ENCODE peak calls at places on chromosomes 12 and 14, in four cellular contexts. One of them, this sample, is unnamed.

GRCh38 chr12:25764892-25765291 is 193.6 kb upstream of the RASSF8 start:
- DNase-seq in hepatocyte: no peak
- DNase-seq in effector memory CD4-positive, alpha-beta T cell: no peak
- DNase-seq in GM23338: no peak
- DNase-seq in this sample: no peak

GRCh38 chr12:1890810-1891209 is 27.6 kb downstream of the CACNA2D4 start:
- DNase-seq in hepatocyte: no peak
- DNase-seq in effector memory CD4-positive, alpha-beta T cell: no peak
- DNase-seq in GM23338: no peak
- DNase-seq in this sample: no peak

GRCh38 chr14:73685328-73685727 is 28.9 kb downstream of the PNMA1 start:
- DNase-seq in hepatocyte: no peak
- DNase-seq in effector memory CD4-positive, alpha-beta T cell: no peak
- DNase-seq in GM23338: no peak
- DNase-seq in this sample: no peak

GRCh38 chr14:96586056-96586455 is 83.9 kb downstream of the PAPOLA start:
- DNase-seq in hepatocyte: no peak
- DNase-seq in effector memory CD4-positive, alpha-beta T cell: no peak
- DNase-seq in GM23338: no peak
- DNase-seq in this sample: no peak

GRCh38 chr12:4717806-4718205 is 2.4 kb upstream of the GALNT8 start:
- DNase-seq in hepatocyte: no peak
- DNase-seq in effector memory CD4-positive, alpha-beta T cell: no peak
- DNase-seq in GM23338: peak; percentile 40
- DNase-seq in this sample: no peak

GRCh38 chr12:54024581-54024980 is 3.7 kb upstream of the HOXC6 start:
- DNase-seq in hepatocyte: no peak
- DNase-seq in effector memory CD4-positive, alpha-beta T cell: no peak
- DNase-seq in GM23338: no peak
- DNase-seq in this sample: no peak

GRCh38 chr12:124910561-124911478 is 3.6 kb downstream of the UBC start:
- DNase-seq in hepatocyte: no peak
- DNase-seq in effector memory CD4-positive, alpha-beta T cell: no peak
- DNase-seq in GM23338: peak; percentile 39
- DNase-seq in this sample: no peak

GRCh38 chr12:27236498-27236897 is 7.6 kb upstream of the STK38L start:
- DNase-seq in hepatocyte: peak; percentile 13
- DNase-seq in effector memory CD4-positive, alpha-beta T cell: no peak
- DNase-seq in GM23338: no peak
- DNase-seq in this sample: no peak

GRCh38 chr12:48865441-48866290 is at the start of gene RND1:
- DNase-seq in hepatocyte: peak; percentile 95
- DNase-seq in effector memory CD4-positive, alpha-beta T cell: peak; percentile 81
- DNase-seq in GM23338: peak; percentile 99
- DNase-seq in this sample: peak; percentile 92

GRCh38 chr12:3552726-3553045 is 61.7 kb downstream of the PRMT8 start:
- DNase-seq in hepatocyte: no peak
- DNase-seq in effector memory CD4-positive, alpha-beta T cell: no peak
- DNase-seq in GM23338: no peak
- DNase-seq in this sample: peak; percentile 51

GRCh38 chr12:5898874-5899273 is 46.2 kb downstream of the ANO2 start:
- DNase-seq in hepatocyte: no peak
- DNase-seq in effector memory CD4-positive, alpha-beta T cell: no peak
- DNase-seq in GM23338: peak; percentile 76
- DNase-seq in this sample: no peak

GRCh38 chr12:94678849-94679248 is 28.5 kb upstream of the TMCC3 start:
- DNase-seq in hepatocyte: no peak
- DNase-seq in effector memory CD4-positive, alpha-beta T cell: no peak
- DNase-seq in GM23338: no peak
- DNase-seq in this sample: no peak

GRCh38 chr14:54127526-54127925 is 170.9 kb upstream of the BMP4 start:
- DNase-seq in hepatocyte: no peak
- DNase-seq in effector memory CD4-positive, alpha-beta T cell: no peak
- DNase-seq in GM23338: no peak
- DNase-seq in this sample: no peak

GRCh38 chr12:113059071-113059595 is 2.6 kb downstream of the DTX1 start:
- DNase-seq in hepatocyte: no peak
- DNase-seq in effector memory CD4-positive, alpha-beta T cell: no peak
- DNase-seq in GM23338: no peak
- DNase-seq in this sample: no peak

GRCh38 chr12:53972152-53972702 is 699 bp upstream of the HOXC11 start:
- DNase-seq in hepatocyte: no peak
- DNase-seq in effector memory CD4-positive, alpha-beta T cell: no peak
- DNase-seq in GM23338: no peak
- DNase-seq in this sample: no peak

GRCh38 chr12:30877110-30877875 is 49.3 kb upstream of the TSPAN11 start:
- DNase-seq in hepatocyte: no peak
- DNase-seq in effector memory CD4-positive, alpha-beta T cell: no peak
- DNase-seq in GM23338: peak; percentile 24
- DNase-seq in this sample: no peak

GRCh38 chr12:113891167-113891692 is 74.9 kb downstream of the RBM19 start:
- DNase-seq in hepatocyte: no peak
- DNase-seq in effector memory CD4-positive, alpha-beta T cell: no peak
- DNase-seq in GM23338: no peak
- DNase-seq in this sample: no peak

GRCh38 chr12:57150400-57150799 is 3.0 kb upstream of the LRP1-AS start:
- DNase-seq in hepatocyte: no peak
- DNase-seq in effector memory CD4-positive, alpha-beta T cell: no peak
- DNase-seq in GM23338: no peak
- DNase-seq in this sample: no peak

GRCh38 chr12:30329281-30329680 is 366.4 kb downstream of the IPO8 start:
- DNase-seq in hepatocyte: no peak
- DNase-seq in effector memory CD4-positive, alpha-beta T cell: no peak
- DNase-seq in GM23338: no peak
- DNase-seq in this sample: no peak

GRCh38 chr14:63891148-63891964 is 38.6 kb downstream of the SYNE2 start:
- DNase-seq in hepatocyte: no peak
- DNase-seq in effector memory CD4-positive, alpha-beta T cell: no peak
- DNase-seq in GM23338: peak; percentile 80
- DNase-seq in this sample: peak; percentile 38

GRCh38 chr12:112486361-112486760 is 67.6 kb downstream of the PTPN11 start:
- DNase-seq in hepatocyte: no peak
- DNase-seq in effector memory CD4-positive, alpha-beta T cell: no peak
- DNase-seq in GM23338: no peak
- DNase-seq in this sample: no peak

GRCh38 chr14:64770751-64771150 is 66.5 kb downstream of the PLEKHG3 start:
- DNase-seq in hepatocyte: no peak
- DNase-seq in effector memory CD4-positive, alpha-beta T cell: no peak
- DNase-seq in GM23338: no peak
- DNase-seq in this sample: peak; percentile 26

GRCh38 chr14:22213110-22213509 is 375.9 kb downstream of the DAD1 start:
- DNase-seq in hepatocyte: no peak
- DNase-seq in effector memory CD4-positive, alpha-beta T cell: no peak
- DNase-seq in GM23338: no peak
- DNase-seq in this sample: no peak

GRCh38 chr12:56014205-56014604 is 6.6 kb upstream of the IKZF4 start:
- DNase-seq in hepatocyte: peak; percentile 66
- DNase-seq in effector memory CD4-positive, alpha-beta T cell: no peak
- DNase-seq in GM23338: no peak
- DNase-seq in this sample: no peak

GRCh38 chr14:71169028-71169427 is 261.8 kb downstream of the PCNX1 start:
- DNase-seq in hepatocyte: no peak
- DNase-seq in effector memory CD4-positive, alpha-beta T cell: no peak
- DNase-seq in GM23338: no peak
- DNase-seq in this sample: no peak

GRCh38 chr12:96858162-96858561 is 48.9 kb upstream of the NEDD1 start:
- DNase-seq in hepatocyte: no peak
- DNase-seq in effector memory CD4-positive, alpha-beta T cell: no peak
- DNase-seq in GM23338: no peak
- DNase-seq in this sample: no peak

GRCh38 chr14:32560213-32560857 is 231.2 kb downstream of the AKAP6 start:
- DNase-seq in hepatocyte: peak; percentile 80
- DNase-seq in effector memory CD4-positive, alpha-beta T cell: no peak
- DNase-seq in GM23338: peak; percentile 88
- DNase-seq in this sample: peak; percentile 48

GRCh38 chr14:100474176-100474575 is 113.0 kb downstream of the BEGAIN start:
- DNase-seq in hepatocyte: no peak
- DNase-seq in effector memory CD4-positive, alpha-beta T cell: no peak
- DNase-seq in GM23338: no peak
- DNase-seq in this sample: no peak

GRCh38 chr12:18595406-18595805 is 142.4 kb downstream of the PLCZ1 start:
- DNase-seq in hepatocyte: no peak
- DNase-seq in effector memory CD4-positive, alpha-beta T cell: no peak
- DNase-seq in GM23338: peak; percentile 29
- DNase-seq in this sample: no peak

GRCh38 chr12:55938826-55939501 is 8.0 kb downstream of the DGKA start:
- DNase-seq in hepatocyte: no peak
- DNase-seq in effector memory CD4-positive, alpha-beta T cell: no peak
- DNase-seq in GM23338: no peak
- DNase-seq in this sample: no peak

GRCh38 chr14:98822917-98823316 is 449.1 kb downstream of the BCL11B start:
- DNase-seq in hepatocyte: no peak
- DNase-seq in effector memory CD4-positive, alpha-beta T cell: no peak
- DNase-seq in GM23338: no peak
- DNase-seq in this sample: no peak

GRCh38 chr12:69982081-69982480 is 157.1 kb downstream of the MYRFL start:
- DNase-seq in hepatocyte: no peak
- DNase-seq in effector memory CD4-positive, alpha-beta T cell: no peak
- DNase-seq in GM23338: no peak
- DNase-seq in this sample: no peak

GRCh38 chr12:67362526-67362925 is 93.4 kb downstream of the CAND1 start:
- DNase-seq in hepatocyte: no peak
- DNase-seq in effector memory CD4-positive, alpha-beta T cell: no peak
- DNase-seq in GM23338: no peak
- DNase-seq in this sample: no peak

GRCh38 chr12:14239350-14239934 is 126.0 kb upstream of the ATF7IP start:
- DNase-seq in hepatocyte: peak; percentile 68
- DNase-seq in effector memory CD4-positive, alpha-beta T cell: no peak
- DNase-seq in GM23338: peak; percentile 67
- DNase-seq in this sample: peak; percentile 64

GRCh38 chr12:62659457-62660295 is 193.1 kb downstream of the MON2 start:
- DNase-seq in hepatocyte: no peak
- DNase-seq in effector memory CD4-positive, alpha-beta T cell: no peak
- DNase-seq in GM23338: peak; percentile 96
- DNase-seq in this sample: no peak

GRCh38 chr12:108821407-108822397 is 35.7 kb downstream of the SSH1 start:
- DNase-seq in hepatocyte: no peak
- DNase-seq in effector memory CD4-positive, alpha-beta T cell: no peak
- DNase-seq in GM23338: no peak
- DNase-seq in this sample: no peak

GRCh38 chr12:107775093-107775721 is 703 bp downstream of the ASCL4 start:
- DNase-seq in hepatocyte: peak; percentile 14
- DNase-seq in effector memory CD4-positive, alpha-beta T cell: no peak
- DNase-seq in GM23338: peak; percentile 88
- DNase-seq in this sample: peak; percentile 65

DNA sequence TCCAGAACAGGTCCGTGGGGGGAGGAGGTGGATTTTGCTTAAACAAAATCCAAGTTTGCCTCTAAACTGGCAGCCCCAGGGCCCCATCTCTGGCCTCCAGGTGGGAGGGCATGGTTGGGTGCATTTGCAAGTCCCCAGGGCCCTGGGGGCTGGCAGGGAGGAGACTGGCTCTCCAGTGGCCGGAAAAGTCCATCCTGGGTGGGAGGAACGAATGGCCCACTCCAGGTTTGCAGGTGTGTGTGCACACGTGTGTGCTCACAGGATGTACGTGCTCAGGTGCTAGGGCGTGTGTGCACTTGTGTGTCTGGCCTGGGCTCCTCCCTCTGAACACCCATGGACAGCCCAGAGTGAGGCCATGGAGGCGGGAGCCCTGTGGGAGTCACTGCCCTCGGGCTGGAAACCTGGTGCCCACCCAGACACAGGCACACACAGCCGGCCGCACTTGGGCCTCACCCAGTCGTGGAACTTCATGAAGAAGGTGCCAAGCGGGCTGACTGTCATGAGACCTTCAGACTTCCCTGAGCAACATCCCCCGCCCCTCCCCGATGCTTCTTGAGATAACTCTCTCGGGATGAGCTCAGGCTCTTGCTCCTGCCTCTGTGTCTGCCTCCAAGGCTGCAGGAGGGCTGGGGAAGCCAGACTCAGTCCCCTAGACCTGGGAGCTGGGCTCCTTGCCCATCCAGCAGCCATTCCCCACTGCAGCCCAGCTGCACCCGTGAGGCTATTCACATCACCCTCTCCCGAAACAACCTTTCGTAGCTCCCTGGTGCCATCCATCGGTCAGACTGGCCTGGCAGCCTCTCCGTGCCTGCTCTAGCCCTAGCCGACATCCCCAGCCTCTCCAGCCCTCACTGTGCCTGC is 9.4 kb downstream of the AHNAK2 start:
- DNase-seq in hepatocyte: peak; percentile 67
- DNase-seq in effector memory CD4-positive, alpha-beta T cell: no peak
- DNase-seq in GM23338: no peak
- DNase-seq in this sample: peak; percentile 60
- H3K4me1 ChIP-seq in hepatocyte: peaks cover 52% of the 10 kb centered on the region
- H3K4me1 ChIP-seq in effector memory CD4-positive, alpha-beta T cell: peaks cover 2% of the 10 kb centered on the region
- H3K4me1 ChIP-seq in GM23338: peaks cover 13% of the 10 kb centered on the region
- H3K4me1 ChIP-seq in this sample: peaks cover 7% of the 10 kb centered on the region

GRCh38 chr14:34356267-34356660 is 105.8 kb downstream of the SPTSSA start:
- DNase-seq in hepatocyte: no peak
- DNase-seq in effector memory CD4-positive, alpha-beta T cell: no peak
- DNase-seq in GM23338: no peak
- DNase-seq in this sample: no peak

GRCh38 chr14:34355584-34356266 is 106.3 kb downstream of the SPTSSA start:
- DNase-seq in hepatocyte: no peak
- DNase-seq in effector memory CD4-positive, alpha-beta T cell: no peak
- DNase-seq in GM23338: no peak
- DNase-seq in this sample: peak; percentile 21

GRCh38 chr14:34350903-34351302 is 111.1 kb downstream of the SPTSSA start:
- DNase-seq in hepatocyte: no peak
- DNase-seq in effector memory CD4-positive, alpha-beta T cell: no peak
- DNase-seq in GM23338: no peak
- DNase-seq in this sample: no peak

GRCh38 chr14:34359423-34360120 is 102.5 kb downstream of the SPTSSA start:
- DNase-seq in hepatocyte: no peak
- DNase-seq in effector memory CD4-positive, alpha-beta T cell: no peak
- DNase-seq in GM23338: no peak
- DNase-seq in this sample: no peak

GRCh38 chr14:34354556-34354955 is 107.5 kb downstream of the SPTSSA start:
- DNase-seq in hepatocyte: no peak
- DNase-seq in effector memory CD4-positive, alpha-beta T cell: no peak
- DNase-seq in GM23338: no peak
- DNase-seq in this sample: no peak
- H3K27ac ChIP-seq in hepatocyte: no peak overlapping the region
- H3K27ac ChIP-seq in effector memory CD4-positive, alpha-beta T cell: no peak overlapping the region
- H3K27ac ChIP-seq in GM23338: no peak overlapping the region
- H3K27ac ChIP-seq in this sample: no peak overlapping the region

DNA sequence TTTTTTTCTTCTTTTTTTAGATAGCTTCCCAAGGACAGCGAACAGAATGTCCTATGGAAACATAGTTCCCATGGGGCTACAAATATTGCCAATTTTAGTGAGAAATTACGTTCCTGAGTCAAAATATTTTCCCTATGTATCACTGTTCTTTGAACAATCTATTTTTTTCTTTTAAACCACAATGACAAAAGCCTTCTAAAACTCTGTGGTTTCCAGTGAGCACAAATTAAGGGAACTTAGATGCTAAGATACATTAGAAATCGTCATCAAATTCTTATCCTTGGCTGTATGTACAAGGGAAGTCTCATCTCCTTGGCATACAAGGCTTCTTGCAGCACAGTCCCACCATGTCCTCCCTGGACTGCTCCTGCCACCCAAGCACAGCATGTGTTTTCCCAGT is 17.9 kb downstream of the CPM start:
- DNase-seq in hepatocyte: no peak
- DNase-seq in effector memory CD4-positive, alpha-beta T cell: no peak
- DNase-seq in GM23338: no peak
- DNase-seq in this sample: no peak
- H3K4me3 ChIP-seq in hepatocyte: no peak overlapping the region
- H3K4me3 ChIP-seq in effector memory CD4-positive, alpha-beta T cell: no peak overlapping the region
- H3K4me3 ChIP-seq in GM23338: no peak overlapping the region
- H3K4me3 ChIP-seq in this sample: no peak overlapping the region

GRCh38 chr14:68735836-68736235 is 57.0 kb downstream of the ZFP36L1 start:
- DNase-seq in hepatocyte: no peak
- DNase-seq in effector memory CD4-positive, alpha-beta T cell: no peak
- DNase-seq in GM23338: no peak
- DNase-seq in this sample: no peak
- H3K4me1 ChIP-seq in hepatocyte: peaks cover 32% of the 10 kb centered on the region
- H3K4me1 ChIP-seq in effector memory CD4-positive, alpha-beta T cell: peaks cover 19% of the 10 kb centered on the region
- H3K4me1 ChIP-seq in GM23338: peaks cover 10% of the 10 kb centered on the region
- H3K4me1 ChIP-seq in this sample: peaks cover 12% of the 10 kb centered on the region

This sample was measured in right cardiac atrium.